ENCODE peak calls at places on chromosomes 7 and 10, in five cellular contexts. H is BE2C, Z is mesendoderm, V is T follicular helper cell, N is Right ventricle myocardium superior. L is an unnamed sample.

GRCh38 chr7:90298145-90299038 is 22.7 kb downstream of the FAM237B start:
- DNase-seq in H (peak; percentile 11), Z (peak; percentile 70), V (no peak), N (no peak), L (no peak)

GRCh38 chr7:12490105-12490688 is 80.3 kb upstream of the SCIN start:
- DNase-seq in H (no peak), Z (peak; percentile 35), V (no peak), N (no peak), L (no peak)

GRCh38 chr10:47340613-47341170 is 7.5 kb upstream of the RBP3 start:
- DNase-seq in H (peak; percentile 66), Z (peak; percentile 79), V (peak; percentile 49), N (peak; percentile 65), L (peak; percentile 64)

GRCh38 chr7:33904680-33905388 is 505 bp upstream of the BMPER start:
- DNase-seq in H (peak; percentile 41), Z (peak; percentile 88), V (no peak), N (peak; percentile 63), L (peak; percentile 77)

GRCh38 chr7:100894860-100895700 is 608 bp downstream of the ACHE start:
- DNase-seq in H (peak; percentile 72), Z (peak; percentile 79), V (peak; percentile 27), N (peak; percentile 65), L (peak; percentile 86)

GRCh38 chr7:46909601-46910051 is 672.3 kb downstream of the TNS3 start:
- DNase-seq in H (no peak), Z (no peak), V (no peak), N (no peak), L (no peak)

GRCh38 chr7:27254625-27255024 is 12.0 kb downstream of the EVX1 start:
- DNase-seq in H (no peak), Z (no peak), V (no peak), N (no peak), L (no peak)

GRCh38 chr7:3043544-3044395 is at the start of gene CARD11:
- DNase-seq in H (no peak), Z (peak; percentile 87), V (peak; percentile 51), N (no peak), L (no peak)

GRCh38 chr10:105950410-105950809 is 1214.1 kb downstream of the SORCS1 start:
- DNase-seq in H (peak; percentile 36), Z (peak; percentile 75), V (no peak), N (peak; percentile 46), L (no peak)

GRCh38 chr10:109953745-109954144 is 30.4 kb upstream of the XPNPEP1 start:
- DNase-seq in H (no peak), Z (no peak), V (no peak), N (no peak), L (no peak)

GRCh38 chr10:11181996-11182395 is 164.3 kb downstream of the CELF2 start:
- DNase-seq in H (no peak), Z (no peak), V (no peak), N (peak; percentile 74), L (no peak)

GRCh38 chr10:46305430-46305808 is 18.6 kb downstream of the ANTXRL start:
- DNase-seq in H (no peak), Z (no peak), V (no peak), N (no peak), L (peak; percentile 51)

GRCh38 chr10:103648951-103649532 is 155.5 kb downstream of the NEURL1 start:
- DNase-seq in H (peak; percentile 45), Z (no peak), V (no peak), N (peak; percentile 63), L (no peak)

GRCh38 chr7:143494622-143495021 is 16.9 kb downstream of the TAS2R41 start:
- DNase-seq in H (no peak), Z (peak; percentile 19), V (no peak), N (no peak), L (no peak)

GRCh38 chr10:120115959-120116358 is 223.4 kb downstream of the SEC23IP start:
- DNase-seq in H (no peak), Z (no peak), V (no peak), N (no peak), L (no peak)